ENCODE peak calls at places on chromosomes 13 and 19, in six cellular contexts. F is A673, M is heart left ventricle, R is Caco-2, G is lower lobe of right lung, K is left ventricle myocardium inferior. Q is an unnamed sample.

GRCh38 chr19:34959021-34959420 is 5.0 kb downstream of the ZNF792 start:
- DNase-seq in F (no peak), M (no peak), R (no peak), G (no peak), K (no peak), Q (no peak)

GRCh38 chr19:58558066-58558622 is at the start of gene UBE2M:
- DNase-seq in F (no peak), M (peak), R (peak), G (peak), K (peak), Q (peak)

GRCh38 chr19:17337675-17338439 is 504 bp downstream of the GTPBP3 start:
- DNase-seq in F (peak), M (no peak), R (no peak), G (no peak), K (no peak), Q (no peak)

GRCh38 chr19:7842661-7843294 is 12.8 kb downstream of the EVI5L start:
- DNase-seq in F (no peak), M (no peak), R (no peak), G (no peak), K (no peak), Q (no peak)

GRCh38 chr19:8340341-8341096 is 2.5 kb downstream of the KANK3 start:
- DNase-seq in F (no peak), M (peak), R (peak), G (peak), K (peak), Q (no peak)

GRCh38 chr19:11425719-11426457 is 6.8 kb upstream of the RGL3 start:
- DNase-seq in F (no peak), M (no peak), R (no peak), G (no peak), K (no peak), Q (no peak)

GRCh38 chr19:37963190-37963947 is 56.4 kb downstream of the SIPA1L3 start:
- DNase-seq in F (no peak), M (no peak), R (no peak), G (no peak), K (no peak), Q (no peak)

GRCh38 chr13:24263652-24264051 is 45.7 kb upstream of the C1QTNF9 start:
- DNase-seq in F (no peak), M (no peak), R (no peak), G (no peak), K (no peak), Q (no peak)

GRCh38 chr13:45967589-45967988 is 85.0 kb downstream of the ZC3H13 start:
- DNase-seq in F (no peak), M (no peak), R (no peak), G (no peak), K (no peak), Q (no peak)

GRCh38 chr19:33194527-33194883 is 375 bp downstream of the LRP3 start:
- DNase-seq in F (peak), M (peak), R (no peak), G (no peak), K (no peak), Q (no peak)

GRCh38 chr13:82833928-82834327 is 1048.3 kb downstream of the SLITRK1 start:
- DNase-seq in F (no peak), M (no peak), R (no peak), G (no peak), K (no peak), Q (no peak)

GRCh38 chr19:38898788-38899446 is 501 bp downstream of the SIRT2 start:
- DNase-seq in F (no peak), M (no peak), R (no peak), G (no peak), K (no peak), Q (no peak)

GRCh38 chr13:94708031-94708571 is 4.2 kb downstream of the SOX21 start:
- DNase-seq in F (peak), M (no peak), R (no peak), G (no peak), K (no peak), Q (no peak)

GRCh38 chr13:105471683-105472082 is 1063.8 kb downstream of the EFNB2 start:
- DNase-seq in F (no peak), M (no peak), R (no peak), G (no peak), K (no peak), Q (no peak)

GRCh38 chr19:48290341-48290922 is 20.6 kb downstream of the ZNF114 start:
- DNase-seq in F (peak), M (no peak), R (no peak), G (no peak), K (no peak), Q (no peak)

GRCh38 chr19:49301866-49302252 is 23.1 kb downstream of the SLC6A16 start:
- DNase-seq in F (no peak), M (no peak), R (no peak), G (no peak), K (no peak), Q (no peak)

GRCh38 chr13:83085186-83085900 is 796.9 kb downstream of the SLITRK1 start:
- DNase-seq in F (peak), M (no peak), R (no peak), G (no peak), K (no peak), Q (no peak)

GRCh38 chr19:11554160-11554559 is 4.9 kb downstream of the ELOF1 start:
- DNase-seq in F (no peak), M (no peak), R (no peak), G (no peak), K (no peak), Q (no peak)

GRCh38 chr19:39405261-39405912 is 1.3 kb upstream of the ZFP36 start:
- DNase-seq in F (no peak), M (no peak), R (no peak), G (no peak), K (no peak), Q (no peak)

GRCh38 chr19:954672-955494 is 29.0 kb downstream of the ARID3A start:
- DNase-seq in F (no peak), M (no peak), R (peak), G (no peak), K (no peak), Q (no peak)

GRCh38 chr13:70703755-70704154 is 595.5 kb upstream of the KLHL1 start:
- DNase-seq in F (no peak), M (no peak), R (no peak), G (no peak), K (no peak), Q (no peak)

GRCh38 chr13:75469087-75469486 is 12.9 kb downstream of the TBC1D4 start:
- DNase-seq in F (peak), M (no peak), R (peak), G (no peak), K (no peak), Q (no peak)

GRCh38 chr13:65964672-65965071 is 1265.5 kb downstream of the PCDH9 start:
- DNase-seq in F (no peak), M (no peak), R (no peak), G (no peak), K (no peak), Q (no peak)

GRCh38 chr19:39677931-39678889 is 22.5 kb downstream of the LGALS16 start:
- DNase-seq in F (no peak), M (no peak), R (no peak), G (peak), K (no peak), Q (no peak)

GRCh38 chr19:7197760-7198696 is 96.2 kb downstream of the INSR start:
- DNase-seq in F (peak), M (peak), R (peak), G (peak), K (peak), Q (peak)

GRCh38 chr19:1104452-1105216 is 840 bp downstream of the GPX4 start:
- DNase-seq in F (peak), M (peak), R (peak), G (peak), K (peak), Q (peak)

GRCh38 chr13:92842145-92842544 is 384.5 kb upstream of the GPC6 start:
- DNase-seq in F (no peak), M (no peak), R (no peak), G (no peak), K (no peak), Q (no peak)

GRCh38 chr19:49336482-49337266 is 1.5 kb downstream of the CD37 start:
- DNase-seq in F (no peak), M (peak), R (peak), G (no peak), K (no peak), Q (no peak)

GRCh38 chr19:37594064-37594981 is at the start of the genes ZNF540 and ZNF571:
- DNase-seq in F (peak), M (peak), R (peak), G (peak), K (peak), Q (peak)

GRCh38 chr13:111158136-111158805 is 43.2 kb downstream of the ARHGEF7 start:
- DNase-seq in F (no peak), M (no peak), R (no peak), G (no peak), K (no peak), Q (no peak)

GRCh38 chr13:111152836-111153235 is 37.7 kb downstream of the ARHGEF7 start:
- DNase-seq in F (no peak), M (no peak), R (peak), G (no peak), K (no peak), Q (no peak)

GRCh38 chr13:111153977-111154332 is 38.8 kb downstream of the ARHGEF7 start:
- DNase-seq in F (peak), M (no peak), R (peak), G (no peak), K (peak), Q (peak)

GRCh38 chr13:111156421-111156820 is 41.3 kb downstream of the ARHGEF7 start:
- DNase-seq in F (no peak), M (no peak), R (no peak), G (no peak), K (no peak), Q (no peak)

DNA sequence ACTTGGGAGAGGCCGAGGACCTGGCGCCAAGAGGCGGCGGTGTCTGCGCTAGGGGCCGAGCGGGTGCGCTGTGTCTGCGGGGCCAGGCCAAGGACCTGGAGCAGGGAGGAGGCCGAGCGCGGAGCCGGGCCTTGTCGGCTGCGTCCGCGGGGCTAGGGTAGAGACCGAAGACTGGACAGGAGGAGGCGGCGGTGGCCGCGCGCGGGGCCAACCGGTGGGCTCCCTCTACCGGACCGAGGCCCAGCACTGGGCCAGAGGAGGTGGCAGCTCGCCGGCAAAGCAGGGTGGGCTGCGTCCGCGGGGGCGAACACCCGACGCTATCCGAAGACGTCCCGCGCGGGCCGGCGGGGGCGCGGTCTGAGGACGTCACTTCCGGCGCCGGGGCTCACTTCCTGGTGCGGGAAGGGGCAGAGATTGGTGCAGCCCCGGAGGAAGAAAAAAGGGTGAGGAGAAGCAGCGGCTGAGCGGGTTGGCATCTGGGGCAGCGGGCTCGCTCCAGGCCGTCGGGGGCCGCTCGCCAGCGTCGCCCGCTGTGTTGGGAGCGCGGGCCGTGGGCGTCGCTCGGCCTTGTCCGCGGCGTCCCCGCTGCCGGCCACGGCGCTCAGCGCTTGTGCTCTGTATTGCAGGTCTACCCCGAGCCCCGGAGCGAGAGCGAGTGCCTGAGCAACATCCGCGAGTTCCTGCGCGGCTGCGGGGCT is 38.3 kb downstream of the ARHGEF7 start:
- DNase-seq in F (peak), M (peak), R (peak), G (peak), K (peak), Q (peak)
- TF ChIP-seq CTCF in F (no peak), M (peak), R (no peak), G (peak), K (peak), Q (no peak)

DNA sequence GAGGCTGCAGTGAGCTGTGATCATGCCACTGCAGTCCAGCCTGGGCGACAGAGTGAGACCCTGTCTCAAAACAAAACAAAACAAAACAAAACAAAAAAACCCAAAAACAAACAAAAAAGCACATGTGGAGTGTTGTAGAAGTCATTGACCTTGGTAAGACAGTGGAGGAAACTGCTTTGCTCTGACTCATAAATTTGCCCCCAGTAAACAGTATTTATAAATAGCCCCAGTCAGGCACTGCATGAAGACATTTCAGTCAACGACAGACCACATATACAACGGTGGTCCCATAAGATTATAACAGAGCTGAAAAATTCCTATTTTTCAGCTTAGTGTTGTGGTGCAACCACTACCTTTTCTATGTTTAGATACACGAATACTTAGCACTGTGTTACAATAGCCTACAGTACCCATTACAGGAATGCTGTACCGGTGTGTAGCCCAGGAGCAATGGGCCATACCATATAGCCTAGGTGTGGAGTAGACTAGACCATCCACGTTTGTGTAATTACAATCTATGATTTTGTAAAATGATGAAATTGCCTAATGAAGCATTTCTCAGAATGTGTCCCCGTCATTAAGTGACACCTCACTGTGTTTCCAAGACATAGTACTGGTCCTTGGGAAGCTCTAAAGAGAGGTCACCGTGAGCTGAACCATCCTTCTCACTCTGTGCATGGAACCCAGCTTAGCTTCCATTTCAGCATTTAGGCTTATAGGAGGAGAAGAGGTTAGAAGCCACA is 1.1 kb downstream of the ARL11 start:
- DNase-seq in F (no peak), M (no peak), R (no peak), G (no peak), K (no peak), Q (no peak)
- H3K4me3 ChIP-seq in F (no peak), M (no peak), R (no peak), G (peak), K (peak), Q (peak)

GRCh38 chr13:23086951-23087350 is 93.8 kb upstream of the SGCG start:
- DNase-seq in F (peak), M (no peak), R (no peak), G (no peak), K (no peak), Q (no peak)

GRCh38 chr13:23081901-23082300 is 98.9 kb upstream of the SGCG start:
- DNase-seq in F (no peak), M (no peak), R (no peak), G (no peak), K (no peak), Q (no peak)

DNA sequence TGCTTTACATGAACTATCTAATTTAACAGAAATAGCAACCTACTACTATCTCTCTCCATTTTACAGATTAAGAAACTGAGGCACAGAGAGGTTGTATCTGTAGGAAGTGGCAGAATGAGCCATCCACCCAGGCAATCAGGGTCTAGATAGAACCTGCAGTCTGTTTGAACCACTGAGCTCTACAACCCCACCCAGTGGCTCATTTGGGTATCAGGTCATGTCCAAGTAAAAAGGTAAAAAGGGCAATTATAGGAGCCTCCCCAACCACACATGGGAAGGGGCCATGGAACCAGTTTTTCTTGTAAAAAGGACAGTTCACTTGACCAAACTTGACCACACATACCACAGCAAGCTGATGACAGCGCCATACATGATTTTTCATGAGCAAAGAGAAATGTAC is 92.9 kb upstream of the SGCG start:
- DNase-seq in F (peak), M (no peak), R (peak), G (no peak), K (no peak), Q (no peak)
- TF ChIP-seq CTCF in F (peak), M (no peak), R (peak), G (peak), K (peak), Q (peak)

GRCh38 chr19:15197275-15198005 is 3.4 kb downstream of the NOTCH3 start:
- DNase-seq in F (no peak), M (no peak), R (no peak), G (no peak), K (no peak), Q (no peak)

GRCh38 chr19:15199219-15199651 is 1.6 kb downstream of the NOTCH3 start:
- DNase-seq in F (no peak), M (no peak), R (no peak), G (no peak), K (no peak), Q (no peak)

GRCh38 chr19:15196683-15197005 is 4.2 kb downstream of the NOTCH3 start:
- DNase-seq in F (no peak), M (no peak), R (no peak), G (no peak), K (no peak), Q (no peak)

GRCh38 chr19:15195987-15196682 is 4.7 kb downstream of the NOTCH3 start:
- DNase-seq in F (no peak), M (no peak), R (peak), G (peak), K (no peak), Q (peak)

DNA sequence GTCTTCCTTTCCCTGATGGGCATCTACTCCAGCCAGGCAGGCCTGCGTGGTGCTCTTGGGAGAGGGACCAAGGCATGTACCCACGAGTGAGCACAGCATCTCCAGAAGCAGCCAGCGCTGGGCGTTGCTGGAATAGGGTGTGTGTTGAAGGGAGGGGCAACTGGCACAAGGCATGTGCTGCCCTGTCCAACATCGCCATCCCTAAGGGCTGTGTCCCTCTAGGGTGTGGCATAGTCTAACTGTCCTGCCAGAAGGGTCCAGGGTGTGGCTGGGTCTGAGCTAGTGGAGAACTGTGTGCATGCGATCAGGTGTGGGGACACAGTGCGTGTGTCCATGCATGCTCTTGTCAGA is 2.8 kb downstream of the NOTCH3 start:
- DNase-seq in F (no peak), M (no peak), R (no peak), G (no peak), K (no peak), Q (peak)
- H3K4me3 ChIP-seq in F (no peak), M (peak), R (no peak), G (no peak), K (peak), Q (peak)

DNA sequence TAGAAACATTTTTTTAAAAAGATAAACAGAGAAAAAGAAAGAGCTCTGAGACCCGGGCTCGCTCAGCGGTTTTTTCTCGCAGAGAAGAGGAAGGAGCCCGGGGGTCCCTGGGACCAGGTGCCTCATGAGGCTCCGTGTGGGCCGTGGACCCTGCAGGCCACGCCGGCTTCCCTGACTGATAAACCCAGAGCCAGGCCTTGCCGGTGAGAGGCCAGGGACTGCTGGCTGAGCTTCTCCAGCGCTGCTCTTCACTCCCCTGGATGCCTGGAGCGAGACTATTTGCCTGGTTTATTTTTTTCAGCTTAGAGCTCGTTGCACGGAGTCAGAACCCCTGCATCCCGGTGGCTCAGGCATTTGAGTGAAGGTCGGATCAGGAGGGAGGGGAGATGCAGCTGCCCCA is 53.4 kb upstream of the F7 start:
- DNase-seq in F (no peak), M (no peak), R (no peak), G (peak), K (no peak), Q (no peak)
- TF ChIP-seq CTCF in F (no peak), M (no peak), R (no peak), G (no peak), K (no peak), Q (no peak)

Q was measured in tibial artery.